ENCODE peak calls at places on chromosome 15, in seven cellular contexts. B, O, K, G, L, A and T are unnamed samples. For H3K27me3, the result is how much of the 10 kb centered on the place peaks cover.

GRCh38 chr15:45794768-45795486 is 160.1 kb downstream of the SQOR start:
- DNase-seq in B (no peak), O (no peak), K (no peak), G (no peak), L (no peak), A (no peak), T (peak)

GRCh38 chr15:28979208-28979891 is 93.6 kb downstream of the APBA2 start:
- DNase-seq in B (no peak), O (no peak), K (no peak), G (no peak), L (no peak), A (no peak), T (no peak)

GRCh38 chr15:89442671-89443307 is 53.6 kb downstream of the RHCG start:
- DNase-seq in B (no peak), O (peak), K (no peak), G (no peak), L (peak), A (peak), T (peak)

GRCh38 chr15:87498545-87498944 is 758.0 kb downstream of the NTRK3 start:
- DNase-seq in B (no peak), O (no peak), K (no peak), G (no peak), L (no peak), A (no peak), T (no peak)

GRCh38 chr15:77040673-77041072 is 30.2 kb downstream of the TSPAN3 start:
- DNase-seq in B (no peak), O (no peak), K (no peak), G (no peak), L (no peak), A (no peak), T (no peak)

GRCh38 chr15:66707310-66708160 is 5.5 kb downstream of the SMAD6 start:
- DNase-seq in B (no peak), O (peak), K (no peak), G (peak), L (peak), A (no peak), T (no peak)

GRCh38 chr15:22895465-22896190 is 57.2 kb downstream of the NIPA2 start:
- DNase-seq in B (no peak), O (peak), K (no peak), G (no peak), L (peak), A (peak), T (peak)

GRCh38 chr15:97893988-97894387 is 66.5 kb upstream of the ARRDC4 start:
- DNase-seq in B (no peak), O (no peak), K (no peak), G (no peak), L (no peak), A (no peak), T (no peak)

GRCh38 chr15:41559489-41560177 is 621 bp downstream of the TYRO3 start:
- DNase-seq in B (no peak), O (no peak), K (no peak), G (no peak), L (no peak), A (peak), T (no peak)

GRCh38 chr15:53208759-53209158 is 418.6 kb upstream of the ONECUT1 start:
- DNase-seq in B (no peak), O (no peak), K (no peak), G (no peak), L (no peak), A (no peak), T (no peak)

GRCh38 chr15:92908369-92909057 is 8.4 kb downstream of the CHD2 start:
- DNase-seq in B (no peak), O (no peak), K (no peak), G (peak), L (no peak), A (no peak), T (no peak)

DNA sequence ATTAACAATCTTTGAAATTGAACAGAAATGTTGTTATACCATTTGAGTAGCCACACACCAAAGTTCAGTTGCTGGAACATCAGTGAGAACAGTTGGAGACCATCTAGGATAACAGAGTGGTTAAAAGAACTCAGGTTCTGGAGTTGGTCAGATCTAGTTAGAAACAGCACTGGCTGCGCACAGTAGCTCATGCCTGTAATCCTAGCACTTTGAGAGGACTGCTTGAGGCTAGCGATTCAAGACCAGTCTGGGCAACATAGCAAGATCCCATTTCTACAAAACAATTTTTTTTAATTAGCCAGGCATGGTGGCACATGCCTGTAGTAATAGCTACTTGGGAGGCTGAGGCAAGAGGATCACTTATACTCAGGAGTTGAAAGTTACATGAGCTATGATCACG is 7.6 kb upstream of the PKM start:
- DNase-seq in B (no peak), O (no peak), K (no peak), G (no peak), L (no peak), A (no peak), T (no peak)
- H3K27me3 ChIP-seq in B (under half), O (under half), K (under half), G (under half), L (under half), A (under half), T (under half)

DNA sequence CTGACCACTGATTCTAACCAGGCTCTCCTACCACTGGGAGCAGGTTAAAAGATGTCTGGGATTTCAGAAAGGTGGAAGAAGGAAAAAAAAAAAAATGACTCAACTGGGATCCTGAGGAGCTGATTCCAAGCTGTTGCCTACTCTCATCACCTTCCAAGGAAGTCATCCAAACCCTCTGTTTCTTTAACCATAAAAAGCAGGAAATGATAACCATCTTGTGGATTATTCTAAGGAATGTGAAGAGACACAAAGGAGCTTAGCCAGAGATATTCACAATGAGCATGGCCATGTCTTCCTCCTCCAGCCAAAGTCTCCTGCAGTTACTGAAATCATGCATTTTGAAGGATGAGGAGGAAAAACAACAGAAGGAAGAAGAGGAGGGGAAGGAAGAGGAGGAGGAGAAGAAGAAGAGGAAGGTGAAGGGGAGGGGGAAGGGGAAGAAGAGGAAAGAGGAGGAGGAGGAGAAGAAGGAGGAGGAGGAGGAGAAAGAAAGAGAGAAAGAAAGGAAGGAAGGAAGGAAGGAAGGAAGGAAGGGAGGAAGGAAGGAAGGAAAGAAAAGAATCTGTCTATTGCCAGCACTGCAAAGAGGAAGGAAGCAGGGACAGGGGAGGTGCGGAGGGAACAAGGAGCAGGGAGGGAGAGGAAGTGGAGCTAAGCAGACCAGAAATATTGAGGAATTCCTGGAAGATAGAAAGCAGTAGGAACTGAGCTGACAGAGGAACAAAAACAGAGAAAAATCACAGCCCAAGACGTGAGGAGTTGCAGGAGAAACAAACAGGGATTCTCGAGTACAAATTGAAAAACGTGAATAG is 229.2 kb downstream of the UACA start:
- DNase-seq in B (no peak), O (no peak), K (no peak), G (no peak), L (no peak), A (no peak), T (no peak)
- H3K27me3 ChIP-seq in B (under half), O (under half), K (under half), G (under half), L (under half), A (under half), T (under half)

GRCh38 chr15:101397521-101398003 is 91.9 kb downstream of the PCSK6 start:
- DNase-seq in B (no peak), O (no peak), K (no peak), G (no peak), L (no peak), A (no peak), T (no peak)
- H3K27me3 ChIP-seq in B (under half), O (under half), K (under half), G (under half), L (under half), A (under half), T (under half)

DNA sequence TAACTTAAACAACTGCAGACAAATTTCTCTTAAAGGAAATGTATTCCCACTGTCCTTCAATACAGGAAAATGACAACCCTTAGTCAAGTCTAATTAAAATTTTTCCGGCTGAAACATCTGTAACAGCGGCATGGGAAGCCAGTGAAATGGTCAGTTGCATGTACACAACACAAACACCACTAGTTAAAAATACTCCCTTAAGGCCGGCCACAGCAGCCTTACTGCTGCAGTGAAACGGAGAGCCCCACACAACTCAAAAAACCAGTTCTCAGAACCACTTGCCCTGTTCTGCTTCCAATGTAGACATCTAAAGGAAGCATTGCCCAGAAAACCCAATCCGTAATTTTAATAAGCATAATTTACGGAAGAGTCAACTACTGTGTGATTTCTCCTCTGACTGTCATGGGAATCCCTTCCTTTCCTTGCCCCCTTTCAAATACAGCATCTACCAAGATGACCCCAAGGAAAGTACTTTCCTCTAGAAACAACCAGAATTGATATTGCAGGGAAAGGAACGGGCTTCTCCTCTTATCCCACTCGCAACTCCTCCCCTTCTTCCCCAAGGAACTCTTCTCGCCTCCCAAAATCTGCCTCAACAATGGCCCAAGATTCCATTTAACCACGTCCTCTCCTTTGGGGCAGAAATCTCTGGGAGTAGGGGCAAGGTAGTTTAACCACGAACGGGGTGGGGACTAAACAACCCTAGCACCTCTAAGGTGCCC is 1.6 kb downstream of the FBN1 start:
- DNase-seq in B (no peak), O (no peak), K (no peak), G (no peak), L (no peak), A (no peak), T (no peak)
- H3K27me3 ChIP-seq in B (under half), O (under half), K (under half), G (under half), L (under half), A (under half), T (under half)